ENCODE peak calls at places on chromosomes 16 and 17, in ten cellular contexts. U is CD4-positive, alpha-beta T cell; B is transverse colon; G is psoas muscle; O is aorta; R is K562; P is CD8-positive, alpha-beta T cell; A is upper lobe of right lung; X is right cardiac atrium; E is heart right ventricle. L is an unnamed sample.

GRCh38 chr17:39965017-39965699 is 2.4 kb downstream of the GSDMA start:
- DNase-seq in U (no peak), B (no peak), G (no peak), O (no peak), R (no peak), P (no peak), A (no peak), X (no peak), E (no peak), L (no peak)

GRCh38 chr17:39938140-39938869 is 10.8 kb downstream of the LRRC3C start:
- DNase-seq in U (no peak), B (no peak), G (no peak), O (no peak), R (no peak), P (no peak), A (no peak), X (no peak), E (no peak), L (no peak)

GRCh38 chr16:79632289-79632688 is 31.8 kb upstream of the MAF start:
- DNase-seq in U (no peak), B (no peak), G (no peak), O (no peak), R (no peak), P (no peak), A (no peak), X (no peak), E (no peak), L (no peak)

GRCh38 chr17:4872786-4873185 is 26.6 kb upstream of the C17orf107 start:
- DNase-seq in U (no peak), B (no peak), G (no peak), O (peak), R (no peak), P (no peak), A (peak), X (no peak), E (no peak), L (no peak)

GRCh38 chr17:58344791-58345157 is 7.2 kb downstream of the SUPT4H1 start:
- DNase-seq in U (peak), B (no peak), G (no peak), O (no peak), R (no peak), P (peak), A (peak), X (no peak), E (no peak), L (no peak)

GRCh38 chr17:1143573-1143972 is 36.2 kb downstream of the ABR start:
- DNase-seq in U (no peak), B (no peak), G (no peak), O (no peak), R (no peak), P (no peak), A (no peak), X (no peak), E (no peak), L (no peak)

GRCh38 chr16:67594956-67595355 is 32.6 kb downstream of the CTCF start:
- DNase-seq in U (no peak), B (no peak), G (no peak), O (no peak), R (peak), P (no peak), A (no peak), X (no peak), E (no peak), L (no peak)

GRCh38 chr17:17090642-17091103 is 48.4 kb downstream of the MPRIP start:
- DNase-seq in U (no peak), B (peak), G (no peak), O (peak), R (no peak), P (no peak), A (peak), X (no peak), E (no peak), L (peak)

GRCh38 chr16:8631818-8632217 is 10.3 kb downstream of the METTL22 start:
- DNase-seq in U (no peak), B (no peak), G (no peak), O (no peak), R (no peak), P (no peak), A (no peak), X (no peak), E (no peak), L (no peak)

GRCh38 chr16:66906916-66907836 is 11.5 kb downstream of the CDH16 start:
- DNase-seq in U (no peak), B (no peak), G (peak), O (no peak), R (no peak), P (no peak), A (no peak), X (peak), E (peak), L (no peak)

GRCh38 chr16:88781140-88782077 is 3.6 kb downstream of the PIEZO1 start:
- DNase-seq in U (peak), B (peak), G (peak), O (peak), R (peak), P (peak), A (peak), X (peak), E (no peak), L (peak)

GRCh38 chr16:87384162-87384999 is 805 bp upstream of the FBXO31 start:
- DNase-seq in U (no peak), B (peak), G (peak), O (peak), R (no peak), P (no peak), A (peak), X (peak), E (no peak), L (peak)

GRCh38 chr16:14501331-14502255 is 128.5 kb downstream of the PARN start:
- DNase-seq in U (no peak), B (peak), G (peak), O (peak), R (peak), P (no peak), A (peak), X (peak), E (peak), L (peak)

GRCh38 chr17:56761387-56761786 is 72.3 kb downstream of the C17orf67 start:
- DNase-seq in U (no peak), B (no peak), G (no peak), O (no peak), R (no peak), P (no peak), A (no peak), X (no peak), E (no peak), L (no peak)

GRCh38 chr16:84929421-84930297 is 81.7 kb downstream of the ZDHHC7 start:
- DNase-seq in U (no peak), B (no peak), G (peak), O (no peak), R (peak), P (no peak), A (no peak), X (no peak), E (no peak), L (no peak)

GRCh38 chr16:84928679-84929420 is 82.5 kb downstream of the ZDHHC7 start:
- DNase-seq in U (no peak), B (peak), G (peak), O (peak), R (peak), P (no peak), A (no peak), X (peak), E (peak), L (peak)

GRCh38 chr16:84931107-84931494 is 80.2 kb downstream of the ZDHHC7 start:
- DNase-seq in U (no peak), B (no peak), G (no peak), O (no peak), R (no peak), P (no peak), A (no peak), X (no peak), E (no peak), L (no peak)

GRCh38 chr16:84931506-84931905 is 79.8 kb downstream of the ZDHHC7 start:
- DNase-seq in U (no peak), B (no peak), G (no peak), O (no peak), R (no peak), P (no peak), A (no peak), X (no peak), E (no peak), L (no peak)

DNA sequence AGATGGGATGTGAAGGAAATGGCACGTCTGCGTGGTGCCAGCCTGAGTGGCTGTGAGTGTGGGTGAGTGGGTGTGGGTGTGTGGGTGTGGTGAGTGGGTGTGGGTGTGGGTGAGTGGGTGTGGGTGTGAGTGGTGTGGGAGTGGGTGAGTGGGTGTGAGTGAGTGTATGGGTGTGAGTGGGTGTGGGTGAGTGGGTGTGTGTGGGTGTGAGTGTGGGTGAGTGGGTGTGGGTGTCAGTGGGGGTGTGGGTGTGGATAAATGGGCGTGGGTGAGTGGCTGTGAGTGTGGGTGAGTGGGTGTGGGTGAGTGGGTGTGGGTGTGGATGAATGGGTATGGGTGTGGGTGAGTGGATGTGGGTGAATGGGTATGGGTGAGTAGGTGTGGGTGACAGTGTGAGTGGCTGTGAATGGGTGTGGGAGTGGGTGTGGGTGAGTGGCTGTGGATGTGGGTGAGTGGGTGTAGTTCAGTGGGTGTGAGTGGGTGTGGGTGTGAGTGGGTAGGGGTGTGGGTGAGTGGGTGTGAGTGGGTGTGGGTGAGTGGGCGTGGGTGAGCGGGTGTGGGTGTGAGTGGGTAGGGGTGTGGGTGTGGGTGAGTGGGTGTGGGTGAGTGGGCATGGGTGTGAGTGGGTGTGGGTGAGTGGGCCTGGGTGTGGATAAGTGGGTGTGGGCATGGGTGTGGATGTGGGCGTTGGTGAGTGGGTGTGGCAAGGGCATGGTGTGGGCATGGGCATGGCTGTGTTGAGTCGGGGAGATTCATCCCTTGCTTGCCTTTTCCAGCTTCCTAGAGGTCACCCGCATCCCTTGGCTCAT is 80.8 kb downstream of the ZDHHC7 start:
- DNase-seq in U (no peak), B (no peak), G (no peak), O (no peak), R (no peak), P (no peak), A (no peak), X (no peak), E (no peak), L (no peak)
- H3K27ac ChIP-seq in U (no peak), B (no peak), G (no peak), O (no peak), R (peak), P (peak), A (no peak), X (no peak), E (peak), L (peak)

GRCh38 chr17:81898029-81898866 is 3.8 kb upstream of the NPB start:
- DNase-seq in U (no peak), B (no peak), G (no peak), O (no peak), R (no peak), P (peak), A (no peak), X (no peak), E (no peak), L (no peak)
- H3K27ac ChIP-seq in U (no peak), B (no peak), G (no peak), O (no peak), R (no peak), P (no peak), A (no peak), X (no peak), E (no peak), L (no peak)

GRCh38 chr17:2427215-2427614 is 26.4 kb upstream of the MNT start:
- DNase-seq in U (no peak), B (no peak), G (no peak), O (no peak), R (no peak), P (no peak), A (no peak), X (no peak), E (no peak), L (no peak)

GRCh38 chr17:2423271-2423670 is 22.4 kb upstream of the MNT start:
- DNase-seq in U (no peak), B (no peak), G (no peak), O (no peak), R (no peak), P (no peak), A (no peak), X (no peak), E (no peak), L (no peak)

GRCh38 chr17:2433696-2434095 is 32.8 kb upstream of the MNT start:
- DNase-seq in U (no peak), B (no peak), G (no peak), O (no peak), R (no peak), P (no peak), A (no peak), X (no peak), E (no peak), L (no peak)

DNA sequence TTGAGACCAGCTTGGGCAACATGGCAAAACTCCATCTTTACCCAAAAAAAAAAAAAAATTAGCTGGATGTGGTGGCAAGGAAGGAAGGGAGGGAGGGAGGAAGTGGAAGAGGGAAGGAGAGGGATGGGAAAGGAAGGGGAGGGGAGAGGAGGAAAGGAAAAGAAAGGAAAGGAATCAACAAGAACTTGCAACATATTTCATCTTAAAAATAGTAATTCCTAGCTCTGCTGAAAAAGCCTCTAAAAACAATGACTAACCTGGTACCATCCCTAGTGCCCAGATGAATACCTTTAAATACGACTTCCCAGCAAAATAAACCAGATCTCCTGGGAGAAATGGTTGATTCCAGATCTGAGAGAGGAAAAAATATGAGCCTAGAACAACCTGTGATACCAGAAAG is 27.1 kb upstream of the MNT start:
- DNase-seq in U (no peak), B (no peak), G (no peak), O (no peak), R (no peak), P (no peak), A (no peak), X (no peak), E (no peak), L (no peak)
- H3K27ac ChIP-seq in U (no peak), B (no peak), G (no peak), O (no peak), R (no peak), P (no peak), A (no peak), X (no peak), E (no peak), L (no peak)

GRCh38 chr16:1333149-1333812 is at the start of gene BAIAP3:
- DNase-seq in U (peak), B (peak), G (peak), O (no peak), R (peak), P (peak), A (no peak), X (no peak), E (no peak), L (peak)

GRCh38 chr16:1331712-1332617 is 1.5 kb upstream of the BAIAP3 start:
- DNase-seq in U (peak), B (peak), G (peak), O (peak), R (peak), P (peak), A (peak), X (peak), E (peak), L (peak)

GRCh38 chr16:1330931-1331711 is 2.3 kb upstream of the BAIAP3 start:
- DNase-seq in U (no peak), B (no peak), G (no peak), O (no peak), R (no peak), P (no peak), A (no peak), X (no peak), E (no peak), L (no peak)

GRCh38 chr16:1333854-1334719 is 642 bp downstream of the BAIAP3 start:
- DNase-seq in U (no peak), B (no peak), G (no peak), O (no peak), R (peak), P (no peak), A (no peak), X (no peak), E (no peak), L (no peak)

DNA sequence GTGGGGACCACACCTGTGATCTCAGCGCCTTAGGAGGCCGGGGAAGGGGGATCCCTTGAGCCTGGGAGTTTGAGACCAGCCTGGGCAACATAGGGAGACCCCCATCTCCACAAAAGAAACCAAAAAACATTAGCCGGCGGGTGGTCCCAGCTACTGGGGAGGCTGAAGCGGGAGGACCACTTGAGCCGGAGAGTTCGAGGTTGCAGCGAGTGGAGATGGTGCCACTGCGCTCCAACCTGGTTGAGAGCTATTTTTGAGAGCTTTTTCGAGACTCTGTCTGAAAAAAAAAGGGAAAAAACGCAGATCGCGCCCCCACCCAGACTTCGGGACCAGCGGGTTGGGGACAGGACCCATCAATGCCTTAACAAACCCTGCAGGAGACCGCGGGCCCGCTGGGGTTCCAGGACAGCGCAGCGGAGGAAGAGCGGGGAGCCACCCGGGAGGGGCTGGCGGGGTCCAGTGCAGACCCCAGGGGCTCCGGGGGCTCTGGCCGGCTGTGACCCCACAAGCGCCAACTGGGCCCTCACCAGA is 762 bp upstream of the BAIAP3 start:
- DNase-seq in U (no peak), B (no peak), G (no peak), O (no peak), R (no peak), P (no peak), A (no peak), X (no peak), E (no peak), L (no peak)
- H3K27ac ChIP-seq in U (no peak), B (peak), G (no peak), O (no peak), R (peak), P (no peak), A (peak), X (no peak), E (peak), L (peak)